ENCODE peak calls at places on chromosomes 16 and 17, in seven cellular contexts. One of them, this sample, is unnamed.

GRCh38 chr16:886084-886543 is 84.7 kb downstream of the LMF1 start:
- DNase-seq in breast epithelium: no peak
- DNase-seq in tibial artery: no peak
- DNase-seq in foreskin keratinocyte: no peak
- DNase-seq in cardiac muscle cell: peak
- DNase-seq in heart right ventricle: no peak
- DNase-seq in A549: no peak
- DNase-seq in this sample: no peak

GRCh38 chr16:79163666-79164377 is 436.7 kb downstream of the MAF start:
- DNase-seq in cardiac muscle cell: no peak
- DNase-seq in tibial artery: no peak
- DNase-seq in heart right ventricle: no peak
- DNase-seq in breast epithelium: no peak
- DNase-seq in foreskin keratinocyte: no peak
- DNase-seq in A549: no peak
- DNase-seq in this sample: no peak

GRCh38 chr16:55641430-55642056 is 14.2 kb upstream of the SLC6A2 start:
- DNase-seq in foreskin keratinocyte: no peak
- DNase-seq in tibial artery: no peak
- DNase-seq in cardiac muscle cell: no peak
- DNase-seq in A549: no peak
- DNase-seq in breast epithelium: no peak
- DNase-seq in heart right ventricle: no peak
- DNase-seq in this sample: no peak

GRCh38 chr17:2954898-2955445 is 108.4 kb downstream of the OR1D5 start:
- DNase-seq in breast epithelium: no peak
- DNase-seq in A549: peak
- DNase-seq in cardiac muscle cell: peak
- DNase-seq in tibial artery: no peak
- DNase-seq in foreskin keratinocyte: peak
- DNase-seq in heart right ventricle: no peak
- DNase-seq in this sample: peak

GRCh38 chr17:74950207-74950606 is 14.5 kb downstream of the OTOP3 start:
- DNase-seq in cardiac muscle cell: no peak
- DNase-seq in A549: no peak
- DNase-seq in foreskin keratinocyte: no peak
- DNase-seq in heart right ventricle: no peak
- DNase-seq in breast epithelium: no peak
- DNase-seq in tibial artery: no peak
- DNase-seq in this sample: peak

GRCh38 chr17:55717898-55718735 is 4.5 kb downstream of the TMEM100 start:
- DNase-seq in cardiac muscle cell: peak
- DNase-seq in A549: peak
- DNase-seq in breast epithelium: peak
- DNase-seq in foreskin keratinocyte: no peak
- DNase-seq in tibial artery: peak
- DNase-seq in heart right ventricle: peak
- DNase-seq in this sample: peak

GRCh38 chr16:69412287-69412686 is 12.1 kb upstream of the CYB5B start:
- DNase-seq in tibial artery: no peak
- DNase-seq in A549: no peak
- DNase-seq in breast epithelium: no peak
- DNase-seq in cardiac muscle cell: peak
- DNase-seq in foreskin keratinocyte: no peak
- DNase-seq in heart right ventricle: no peak
- DNase-seq in this sample: no peak

GRCh38 chr17:42121066-42121769 is at the start of gene KAT2A:
- DNase-seq in cardiac muscle cell: peak
- DNase-seq in heart right ventricle: peak
- DNase-seq in A549: peak
- DNase-seq in tibial artery: peak
- DNase-seq in breast epithelium: peak
- DNase-seq in foreskin keratinocyte: no peak
- DNase-seq in this sample: peak

GRCh38 chr16:22008215-22009142 is 568 bp downstream of the MOSMO start:
- DNase-seq in A549: peak
- DNase-seq in breast epithelium: no peak
- DNase-seq in tibial artery: peak
- DNase-seq in cardiac muscle cell: no peak
- DNase-seq in foreskin keratinocyte: no peak
- DNase-seq in heart right ventricle: no peak
- DNase-seq in this sample: peak

GRCh38 chr16:65548470-65548869 is 426.6 kb upstream of the CDH11 start:
- DNase-seq in A549: no peak
- DNase-seq in heart right ventricle: no peak
- DNase-seq in breast epithelium: no peak
- DNase-seq in cardiac muscle cell: peak
- DNase-seq in foreskin keratinocyte: no peak
- DNase-seq in tibial artery: no peak
- DNase-seq in this sample: no peak

GRCh38 chr17:76005263-76006149 is 4.9 kb downstream of the CDK3 start:
- DNase-seq in heart right ventricle: peak
- DNase-seq in A549: peak
- DNase-seq in foreskin keratinocyte: no peak
- DNase-seq in breast epithelium: peak
- DNase-seq in tibial artery: peak
- DNase-seq in cardiac muscle cell: peak
- DNase-seq in this sample: peak

GRCh38 chr17:38403491-38403890 is 24.8 kb upstream of the ARHGAP23 start:
- DNase-seq in heart right ventricle: no peak
- DNase-seq in foreskin keratinocyte: no peak
- DNase-seq in cardiac muscle cell: peak
- DNase-seq in A549: no peak
- DNase-seq in breast epithelium: no peak
- DNase-seq in tibial artery: no peak
- DNase-seq in this sample: peak

GRCh38 chr17:65678534-65678933 is 117.1 kb upstream of the AXIN2 start:
- DNase-seq in cardiac muscle cell: no peak
- DNase-seq in heart right ventricle: no peak
- DNase-seq in breast epithelium: no peak
- DNase-seq in foreskin keratinocyte: no peak
- DNase-seq in tibial artery: no peak
- DNase-seq in A549: no peak
- DNase-seq in this sample: no peak

GRCh38 chr17:46115687-46116086 is 77.5 kb downstream of the KANSL1 start:
- DNase-seq in breast epithelium: no peak
- DNase-seq in cardiac muscle cell: peak
- DNase-seq in tibial artery: no peak
- DNase-seq in heart right ventricle: peak
- DNase-seq in A549: no peak
- DNase-seq in foreskin keratinocyte: no peak
- DNase-seq in this sample: no peak

GRCh38 chr17:2084129-2084765 is 29.3 kb downstream of the HIC1 start:
- DNase-seq in foreskin keratinocyte: no peak
- DNase-seq in A549: no peak
- DNase-seq in cardiac muscle cell: peak
- DNase-seq in tibial artery: no peak
- DNase-seq in breast epithelium: no peak
- DNase-seq in heart right ventricle: peak
- DNase-seq in this sample: peak

GRCh38 chr17:44677136-44677535 is 12.4 kb downstream of the CCDC43 start:
- DNase-seq in breast epithelium: no peak
- DNase-seq in foreskin keratinocyte: no peak
- DNase-seq in tibial artery: no peak
- DNase-seq in heart right ventricle: no peak
- DNase-seq in cardiac muscle cell: no peak
- DNase-seq in A549: no peak
- DNase-seq in this sample: no peak

GRCh38 chr17:73785466-73785865 is 141.2 kb upstream of the SDK2 start:
- DNase-seq in cardiac muscle cell: peak
- DNase-seq in breast epithelium: no peak
- DNase-seq in A549: no peak
- DNase-seq in tibial artery: no peak
- DNase-seq in foreskin keratinocyte: no peak
- DNase-seq in heart right ventricle: no peak
- DNase-seq in this sample: no peak

GRCh38 chr16:25045696-25046381 is 30.7 kb upstream of the ARHGAP17 start:
- DNase-seq in foreskin keratinocyte: no peak
- DNase-seq in A549: no peak
- DNase-seq in cardiac muscle cell: peak
- DNase-seq in heart right ventricle: no peak
- DNase-seq in tibial artery: no peak
- DNase-seq in breast epithelium: no peak
- DNase-seq in this sample: no peak

GRCh38 chr16:17271687-17272086 is 199.1 kb downstream of the XYLT1 start:
- DNase-seq in breast epithelium: no peak
- DNase-seq in A549: no peak
- DNase-seq in foreskin keratinocyte: no peak
- DNase-seq in heart right ventricle: no peak
- DNase-seq in tibial artery: peak
- DNase-seq in cardiac muscle cell: peak
- DNase-seq in this sample: no peak

GRCh38 chr16:89983550-89983949 is 35.0 kb downstream of the DEF8 start:
- DNase-seq in A549: no peak
- DNase-seq in foreskin keratinocyte: no peak
- DNase-seq in heart right ventricle: no peak
- DNase-seq in tibial artery: no peak
- DNase-seq in breast epithelium: no peak
- DNase-seq in cardiac muscle cell: no peak
- DNase-seq in this sample: no peak

GRCh38 chr17:48503747-48504146 is 27.1 kb downstream of the HOXB1 start:
- DNase-seq in tibial artery: no peak
- DNase-seq in breast epithelium: no peak
- DNase-seq in heart right ventricle: no peak
- DNase-seq in A549: no peak
- DNase-seq in cardiac muscle cell: no peak
- DNase-seq in foreskin keratinocyte: no peak
- DNase-seq in this sample: no peak

GRCh38 chr16:49491736-49492089 is 118.1 kb downstream of the C16orf78 start:
- DNase-seq in cardiac muscle cell: no peak
- DNase-seq in tibial artery: peak
- DNase-seq in heart right ventricle: peak
- DNase-seq in A549: peak
- DNase-seq in foreskin keratinocyte: no peak
- DNase-seq in breast epithelium: peak
- DNase-seq in this sample: no peak

GRCh38 chr16:92431-93339 is 14.7 kb downstream of the MPG start:
- DNase-seq in heart right ventricle: no peak
- DNase-seq in breast epithelium: no peak
- DNase-seq in tibial artery: no peak
- DNase-seq in foreskin keratinocyte: no peak
- DNase-seq in A549: no peak
- DNase-seq in cardiac muscle cell: no peak
- DNase-seq in this sample: no peak

GRCh38 chr16:66728117-66728787 is 23.2 kb downstream of the DYNC1LI2 start:
- DNase-seq in cardiac muscle cell: peak
- DNase-seq in A549: peak
- DNase-seq in foreskin keratinocyte: no peak
- DNase-seq in breast epithelium: no peak
- DNase-seq in tibial artery: no peak
- DNase-seq in heart right ventricle: peak
- DNase-seq in this sample: peak

GRCh38 chr17:81018044-81018802 is 16.7 kb upstream of the BAIAP2 start:
- DNase-seq in A549: no peak
- DNase-seq in cardiac muscle cell: peak
- DNase-seq in breast epithelium: no peak
- DNase-seq in heart right ventricle: no peak
- DNase-seq in foreskin keratinocyte: no peak
- DNase-seq in tibial artery: no peak
- DNase-seq in this sample: no peak
- H3K27ac ChIP-seq in A549: no peak
- H3K27ac ChIP-seq in cardiac muscle cell: peak
- H3K27ac ChIP-seq in breast epithelium: peak
- H3K27ac ChIP-seq in heart right ventricle: no peak
- H3K27ac ChIP-seq in foreskin keratinocyte: no peak
- H3K27ac ChIP-seq in tibial artery: peak
- H3K27ac ChIP-seq in this sample: peak

DNA sequence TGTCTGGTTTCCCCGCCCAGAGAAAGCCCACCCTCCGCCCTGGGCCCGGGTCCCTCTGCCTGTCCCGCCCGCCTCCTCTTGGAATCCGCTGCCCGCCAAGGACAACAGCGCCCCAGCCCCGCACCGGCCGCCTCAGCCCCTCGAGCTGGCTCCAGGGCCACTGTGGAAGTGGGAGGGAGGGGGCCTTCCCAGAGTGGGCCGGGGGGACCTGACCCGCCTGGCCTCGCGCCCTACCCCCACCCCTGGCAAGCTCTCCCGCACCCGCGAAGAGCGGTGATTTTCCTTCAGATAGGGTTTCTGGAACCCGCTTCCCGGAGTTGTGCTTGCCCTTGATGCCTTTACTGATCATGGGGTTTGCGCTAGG is 2.3 kb upstream of the CBX8 start:
- DNase-seq in foreskin keratinocyte: no peak
- DNase-seq in heart right ventricle: no peak
- DNase-seq in tibial artery: no peak
- DNase-seq in cardiac muscle cell: no peak
- DNase-seq in breast epithelium: no peak
- DNase-seq in A549: no peak
- DNase-seq in this sample: no peak
- TF ChIP-seq CTCF in foreskin keratinocyte: no peak
- TF ChIP-seq CTCF in heart right ventricle: no peak
- TF ChIP-seq CTCF in tibial artery: no peak
- TF ChIP-seq CTCF in cardiac muscle cell: no peak
- TF ChIP-seq CTCF in breast epithelium: no peak
- TF ChIP-seq CTCF in A549: no peak
- TF ChIP-seq CTCF in this sample: no peak

GRCh38 chr16:30473231-30474061 is 904 bp downstream of the ITGAL start:
- DNase-seq in cardiac muscle cell: no peak
- DNase-seq in heart right ventricle: no peak
- DNase-seq in tibial artery: no peak
- DNase-seq in breast epithelium: no peak
- DNase-seq in A549: no peak
- DNase-seq in foreskin keratinocyte: no peak
- DNase-seq in this sample: no peak
- H3K27ac ChIP-seq in cardiac muscle cell: no peak
- H3K27ac ChIP-seq in heart right ventricle: no peak
- H3K27ac ChIP-seq in tibial artery: no peak
- H3K27ac ChIP-seq in breast epithelium: no peak
- H3K27ac ChIP-seq in A549: no peak
- H3K27ac ChIP-seq in foreskin keratinocyte: no peak
- H3K27ac ChIP-seq in this sample: peak

GRCh38 chr16:85514601-85515318 is 98.4 kb upstream of the GSE1 start:
- DNase-seq in A549: peak
- DNase-seq in heart right ventricle: peak
- DNase-seq in cardiac muscle cell: peak
- DNase-seq in tibial artery: peak
- DNase-seq in foreskin keratinocyte: peak
- DNase-seq in breast epithelium: peak
- DNase-seq in this sample: peak
- TF ChIP-seq CTCF in A549: no peak
- TF ChIP-seq CTCF in heart right ventricle: no peak
- TF ChIP-seq CTCF in cardiac muscle cell: no peak
- TF ChIP-seq CTCF in tibial artery: peak
- TF ChIP-seq CTCF in foreskin keratinocyte: no peak
- TF ChIP-seq CTCF in breast epithelium: no peak
- TF ChIP-seq CTCF in this sample: no peak

DNA sequence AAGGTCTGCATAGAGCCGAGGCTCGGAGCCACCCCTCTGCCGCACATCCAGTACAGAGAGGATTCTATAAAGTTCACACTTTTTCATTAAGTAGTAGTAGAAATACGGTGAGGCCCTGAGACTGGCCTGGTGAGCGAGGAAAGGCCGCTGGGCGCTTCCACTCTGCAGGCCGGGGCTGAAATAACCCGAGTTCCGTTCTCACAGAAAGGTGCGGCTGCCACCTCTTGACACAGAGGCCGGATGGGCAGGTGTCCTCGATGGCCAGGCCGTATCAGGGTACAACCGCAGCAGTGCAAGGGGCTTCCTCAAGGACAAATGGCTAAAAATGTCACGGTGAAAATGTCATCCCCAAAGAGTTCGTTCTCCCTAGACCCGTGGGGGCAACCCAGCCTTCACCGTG is 770 bp upstream of the PCYT2 start:
- DNase-seq in heart right ventricle: no peak
- DNase-seq in foreskin keratinocyte: no peak
- DNase-seq in cardiac muscle cell: no peak
- DNase-seq in A549: no peak
- DNase-seq in tibial artery: no peak
- DNase-seq in breast epithelium: no peak
- DNase-seq in this sample: no peak
- H3K27ac ChIP-seq in heart right ventricle: no peak
- H3K27ac ChIP-seq in foreskin keratinocyte: no peak
- H3K27ac ChIP-seq in cardiac muscle cell: no peak
- H3K27ac ChIP-seq in A549: no peak
- H3K27ac ChIP-seq in tibial artery: peak
- H3K27ac ChIP-seq in breast epithelium: peak
- H3K27ac ChIP-seq in this sample: peak

This sample was measured in RWPE1.